ENCODE peak calls at places on chromosomes 16 and 17, in five cellular contexts. S, A, T, Q and Y are unnamed samples.

GRCh38 chr16:48128769-48129168 is 27.0 kb downstream of the ABCC12 start:
- ATAC-seq in S (peak; percentile 37), A (no peak), T (no peak), Q (no peak), Y (no peak)

GRCh38 chr17:57810740-57811632 is 38.9 kb downstream of the MRPS23 start:
- ATAC-seq in S (peak; percentile 78), A (peak; percentile 65), T (peak; percentile 43), Q (no peak), Y (peak; percentile 58)

GRCh38 chr17:29709861-29710849 is 87.4 kb upstream of the CORO6 start:
- ATAC-seq in S (no peak), A (peak; percentile 20), T (no peak), Q (no peak), Y (peak; percentile 62)

GRCh38 chr16:49081556-49081955 is 200.1 kb downstream of the CBLN1 start:
- ATAC-seq in S (no peak), A (no peak), T (no peak), Q (no peak), Y (no peak)

GRCh38 chr16:27217256-27217655 is 13.9 kb downstream of the KDM8 start:
- ATAC-seq in S (no peak), A (peak; percentile 62), T (peak; percentile 21), Q (no peak), Y (peak; percentile 51)

GRCh38 chr17:48850792-48851325 is 20.0 kb downstream of the CALCOCO2 start:
- ATAC-seq in S (no peak), A (no peak), T (no peak), Q (no peak), Y (no peak)

GRCh38 chr16:73915939-73916451 is 380.6 kb upstream of the PSMD7 start:
- ATAC-seq in S (no peak), A (no peak), T (no peak), Q (no peak), Y (no peak)

GRCh38 chr17:79104898-79105600 is 30.4 kb downstream of the ENGASE start:
- ATAC-seq in S (no peak), A (no peak), T (no peak), Q (peak; percentile 29), Y (no peak)

GRCh38 chr16:69406780-69407331 is 17.6 kb upstream of the CYB5B start:
- ATAC-seq in S (no peak), A (no peak), T (peak; percentile 69), Q (peak; percentile 56), Y (no peak)

GRCh38 chr17:45131616-45132301 is 556 bp downstream of the PLCD3 start:
- ATAC-seq in S (no peak), A (no peak), T (no peak), Q (no peak), Y (no peak)

GRCh38 chr16:62732101-62732500 is 695.9 kb upstream of the CDH8 start:
- ATAC-seq in S (no peak), A (no peak), T (no peak), Q (no peak), Y (no peak)
- TF ChIP-seq EP300 in S (no peak), A (no peak), T (no peak), Q (no peak), Y (no peak)

DNA sequence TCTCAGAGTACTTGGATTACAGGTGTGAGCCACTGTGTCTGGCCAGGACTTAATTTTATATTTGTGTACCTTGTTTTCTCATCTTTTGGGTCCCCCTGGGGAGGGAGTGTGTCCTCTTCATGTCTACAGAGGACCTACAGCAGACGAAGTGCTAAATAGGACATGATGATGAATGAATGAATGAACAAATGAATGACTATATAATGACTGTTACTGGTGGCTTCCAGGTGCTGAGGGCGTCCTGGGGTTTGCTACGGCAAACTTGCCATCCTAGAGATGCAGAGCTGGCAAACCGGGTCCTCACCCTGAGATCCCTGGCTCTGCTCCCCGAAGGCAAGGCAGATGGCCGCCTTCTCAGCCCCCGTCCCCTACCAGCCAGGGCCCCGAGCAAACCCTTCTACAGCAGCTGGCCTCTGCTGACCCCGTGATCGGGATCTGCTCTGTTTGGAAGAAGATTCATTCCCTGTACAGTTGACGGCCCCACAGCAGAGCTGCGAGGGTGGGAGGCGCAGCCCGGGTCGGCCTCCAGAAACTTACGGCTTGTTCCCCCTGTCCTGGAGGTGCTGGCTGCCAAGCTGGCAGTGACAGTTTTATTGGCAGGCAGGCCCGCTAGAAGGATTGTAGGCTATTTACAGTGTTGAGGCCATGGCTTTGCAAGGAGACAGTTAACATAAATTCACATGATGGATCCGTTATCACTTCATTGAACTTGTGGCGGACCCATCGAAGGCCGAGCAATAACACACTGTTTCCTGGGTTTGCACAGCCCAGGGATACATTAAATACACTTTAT is 197.7 kb upstream of the GSE1 start:
- ATAC-seq in S (no peak), A (no peak), T (no peak), Q (no peak), Y (no peak)
- TF ChIP-seq EP300 in S (no peak), A (no peak), T (no peak), Q (no peak), Y (no peak)

DNA sequence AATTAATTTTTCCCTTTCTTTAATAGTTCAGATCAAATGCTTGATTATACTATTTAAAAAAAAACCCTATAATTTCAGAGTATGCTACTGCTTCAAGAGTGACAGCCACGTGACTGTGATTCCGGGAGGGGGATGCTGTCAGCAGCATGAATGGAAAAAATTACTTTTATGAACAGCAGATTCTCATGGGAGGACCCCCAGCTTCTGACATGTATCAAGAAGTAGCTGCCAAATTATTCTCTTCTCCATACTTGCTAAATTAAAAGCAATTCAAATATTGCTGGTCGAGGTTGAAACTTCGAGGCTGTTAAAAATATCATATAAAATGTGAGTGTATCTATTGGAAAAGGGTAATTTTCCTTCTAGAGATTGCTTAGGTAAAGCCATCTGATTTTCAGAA is 95.0 kb downstream of the HS3ST4 start:
- ATAC-seq in S (no peak), A (no peak), T (no peak), Q (no peak), Y (no peak)
- TF ChIP-seq EP300 in S (no peak), A (no peak), T (no peak), Q (no peak), Y (no peak)

DNA sequence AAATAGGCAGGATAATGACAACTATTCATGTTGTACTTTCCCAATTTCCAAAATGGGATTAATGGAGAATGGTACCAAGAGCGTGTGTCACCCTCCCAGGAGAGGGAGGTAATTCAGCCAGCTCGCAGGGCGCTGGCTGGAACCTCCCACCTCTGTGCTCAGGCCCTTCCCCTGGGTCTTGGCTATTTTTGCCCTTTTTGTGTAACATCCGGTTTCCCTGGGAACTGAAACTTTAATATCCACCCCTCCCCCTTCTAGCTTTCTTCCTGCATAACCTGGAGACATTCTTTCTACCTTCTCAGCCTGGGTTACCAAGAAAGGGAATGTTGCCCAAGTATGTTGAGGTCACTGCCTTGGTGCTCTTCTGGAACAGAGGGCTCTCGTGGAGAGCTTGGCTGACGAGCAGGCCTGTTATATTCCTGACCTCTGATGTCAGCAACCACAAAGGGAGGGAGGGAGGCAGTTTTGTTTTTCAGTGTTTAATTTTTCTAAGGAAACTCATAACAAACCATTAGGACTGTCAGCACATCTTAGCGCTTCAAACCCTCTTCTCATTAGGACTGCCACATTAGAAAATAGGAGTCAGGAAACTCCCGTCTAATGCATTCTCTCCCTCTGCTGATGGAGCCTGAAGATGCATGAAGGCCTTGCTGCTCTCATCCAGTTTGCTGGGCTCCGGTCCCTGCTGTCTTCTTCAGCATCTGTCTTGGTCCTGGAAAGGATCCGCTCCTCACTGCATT is 25.6 kb downstream of the ITGB3 start:
- ATAC-seq in S (no peak), A (peak; percentile 81), T (peak; percentile 58), Q (peak; percentile 91), Y (peak; percentile 86)
- TF ChIP-seq EP300 in S (no peak), A (no peak), T (no peak), Q (peak; percentile 70), Y (peak; percentile 52)

DNA sequence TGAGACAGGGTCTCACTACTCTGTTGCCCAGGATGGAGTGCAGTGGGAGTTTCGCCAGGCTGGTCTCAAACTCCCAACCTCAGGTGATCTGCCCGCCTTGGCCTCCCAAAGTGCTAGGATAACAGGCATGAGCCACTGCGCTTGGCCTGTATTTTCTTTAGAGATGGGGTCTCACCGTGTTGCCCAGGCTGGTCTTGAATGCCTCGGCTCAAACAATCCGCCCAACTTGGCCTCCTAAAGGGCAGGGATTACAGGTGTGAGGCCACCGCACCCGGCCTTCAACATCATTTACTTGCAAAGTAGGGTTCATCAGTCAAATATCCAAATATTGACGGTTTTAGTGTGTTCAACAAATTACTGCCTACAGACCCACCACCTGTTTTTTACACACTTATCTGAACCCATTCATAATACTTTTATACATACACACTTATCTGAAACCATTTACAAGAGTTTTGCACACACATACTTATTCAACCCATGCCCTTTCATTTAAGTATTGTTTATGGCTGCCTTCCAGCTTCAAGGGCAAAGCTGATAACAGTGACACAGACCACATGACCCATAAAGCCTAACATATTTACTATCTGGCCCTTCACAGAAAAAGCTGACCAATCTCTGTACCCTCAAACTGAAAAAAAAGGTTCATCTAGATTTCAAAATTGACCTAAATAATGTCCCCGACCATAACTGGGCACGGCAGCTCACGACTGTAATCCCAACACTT is 11.9 kb downstream of the TMEM170A start:
- ATAC-seq in S (peak; percentile 59), A (no peak), T (no peak), Q (no peak), Y (no peak)
- TF ChIP-seq EP300 in S (no peak), A (no peak), T (no peak), Q (no peak), Y (no peak)

GRCh38 chr17:9887521-9887920 is 17.6 kb downstream of the RCVRN start:
- ATAC-seq in S (no peak), A (no peak), T (peak; percentile 69), Q (no peak), Y (no peak)

GRCh38 chr17:9890124-9890523 is 14.9 kb downstream of the RCVRN start:
- ATAC-seq in S (peak; percentile 76), A (peak; percentile 78), T (peak; percentile 87), Q (peak; percentile 61), Y (no peak)

GRCh38 chr17:9883451-9883850 is 21.6 kb downstream of the RCVRN start:
- ATAC-seq in S (no peak), A (no peak), T (no peak), Q (no peak), Y (no peak)

GRCh38 chr17:9880582-9880999 is 24.5 kb downstream of the RCVRN start:
- ATAC-seq in S (no peak), A (peak; percentile 66), T (peak; percentile 95), Q (peak; percentile 38), Y (no peak)

DNA sequence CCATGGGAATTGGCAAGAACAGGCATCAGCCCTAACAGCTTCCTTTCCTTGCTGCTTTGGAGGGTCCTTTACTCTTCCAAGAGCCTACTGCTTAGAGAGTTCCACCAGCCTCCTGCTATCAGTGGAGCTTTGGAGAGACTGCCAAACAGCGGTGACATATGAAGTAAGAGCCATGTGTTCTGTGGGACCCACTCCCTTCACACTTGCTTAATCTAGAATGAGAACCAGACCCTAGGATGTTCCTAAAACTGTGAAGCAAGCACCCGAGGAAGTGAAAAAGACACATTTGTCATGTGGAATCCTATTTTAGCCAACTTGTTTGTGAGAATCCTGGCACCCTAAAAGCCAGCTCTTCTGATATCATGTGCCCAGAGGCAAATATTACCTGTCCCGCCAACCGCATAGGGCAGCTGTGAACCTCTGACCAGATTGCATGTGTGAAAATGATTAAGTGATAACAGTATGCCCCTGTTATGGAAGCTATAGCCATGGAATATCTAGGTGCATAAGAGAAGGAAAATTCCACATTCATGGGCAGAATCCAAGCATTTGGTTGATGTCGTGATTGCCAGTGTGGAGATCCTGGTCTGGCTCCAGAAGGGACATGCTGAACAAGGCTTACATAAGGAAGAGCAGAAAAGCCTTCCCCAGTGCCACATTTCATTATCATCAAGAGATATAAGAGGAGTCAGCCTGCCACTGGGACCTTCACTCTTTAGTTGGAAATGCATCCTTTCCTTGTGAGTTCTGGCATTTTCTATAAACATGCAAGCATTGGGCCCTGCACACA is 18.7 kb downstream of the RCVRN start:
- ATAC-seq in S (no peak), A (no peak), T (no peak), Q (no peak), Y (no peak)
- TF ChIP-seq EP300 in S (no peak), A (no peak), T (no peak), Q (no peak), Y (no peak)